ENCODE peak calls at places on chromosomes 3 and 15, in four cellular contexts. One of them, this sample, is unnamed.
A peak's percentile ranks its signal among the peaks of the same experiment; 100 is the strongest.

GRCh38 chr3:80141557-80141956 is 373.8 kb upstream of the ROBO1 start:
- DNase-seq in K562: no peak
- DNase-seq in GM12878: no peak
- DNase-seq in HepG2: no peak
- DNase-seq in this sample: no peak

GRCh38 chr15:96344120-96344705 is 13.7 kb downstream of the NR2F2 start:
- DNase-seq in K562: no peak
- DNase-seq in GM12878: no peak
- DNase-seq in HepG2: no peak
- DNase-seq in this sample: no peak

GRCh38 chr3:55894605-55895004 is 407.5 kb upstream of the WNT5A start:
- DNase-seq in K562: no peak
- DNase-seq in GM12878: no peak
- DNase-seq in HepG2: no peak
- DNase-seq in this sample: no peak

GRCh38 chr3:75396316-75396802 is 267.8 kb upstream of the FRG2C start:
- DNase-seq in K562: no peak
- DNase-seq in GM12878: no peak
- DNase-seq in HepG2: no peak
- DNase-seq in this sample: peak; percentile 49

GRCh38 chr15:39213385-39213840 is 367.5 kb upstream of the THBS1 start:
- DNase-seq in K562: peak; percentile 52
- DNase-seq in GM12878: no peak
- DNase-seq in HepG2: peak; percentile 94
- DNase-seq in this sample: no peak

GRCh38 chr3:96347289-96347688 is 467.1 kb upstream of the EPHA6 start:
- DNase-seq in K562: no peak
- DNase-seq in GM12878: no peak
- DNase-seq in HepG2: no peak
- DNase-seq in this sample: no peak

GRCh38 chr3:48118928-48119327 is 69.3 kb downstream of the CDC25A start:
- DNase-seq in K562: no peak
- DNase-seq in GM12878: no peak
- DNase-seq in HepG2: no peak
- DNase-seq in this sample: no peak

GRCh38 chr15:80567721-80568157 is 127.4 kb upstream of the ABHD17C start:
- DNase-seq in K562: peak; percentile 56
- DNase-seq in GM12878: no peak
- DNase-seq in HepG2: peak; percentile 72
- DNase-seq in this sample: peak; percentile 80

GRCh38 chr3:11613851-11614491 is 29.7 kb downstream of the VGLL4 start:
- DNase-seq in K562: no peak
- DNase-seq in GM12878: no peak
- DNase-seq in HepG2: no peak
- DNase-seq in this sample: no peak

DNA sequence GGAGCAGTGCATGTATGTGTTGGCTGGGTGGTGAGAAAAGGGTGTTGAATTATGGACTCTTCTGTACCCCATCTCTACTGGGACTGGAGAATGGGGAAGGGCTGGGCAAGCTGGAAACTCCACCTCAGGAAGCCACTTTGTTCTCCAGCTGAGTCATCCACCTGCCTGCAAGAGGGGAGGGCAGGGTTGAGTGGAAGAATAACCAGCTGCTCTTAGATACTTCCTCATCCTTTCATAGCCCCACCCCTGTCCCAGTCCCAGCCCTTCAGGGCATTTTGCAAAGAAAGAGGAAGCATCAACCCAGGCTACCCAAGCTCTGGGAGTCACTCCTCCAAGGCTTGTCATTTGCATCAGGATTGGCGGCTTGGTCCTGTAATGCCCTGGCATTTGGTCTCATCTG is 33.1 kb downstream of the RAB11A start:
- DNase-seq in K562: peak; percentile 77
- DNase-seq in GM12878: peak; percentile 57
- DNase-seq in HepG2: peak; percentile 23
- DNase-seq in this sample: no peak
- TF ChIP-seq NFIC in K562: no peak
- TF ChIP-seq NFIC in GM12878: no peak
- TF ChIP-seq NFIC in HepG2: no peak
- TF ChIP-seq NFIC in this sample: no peak

GRCh38 chr15:60172147-60172546 is 168.0 kb downstream of the FOXB1 start:
- DNase-seq in K562: no peak
- DNase-seq in GM12878: no peak
- DNase-seq in HepG2: no peak
- DNase-seq in this sample: no peak
- TF ChIP-seq NFIC in K562: no peak
- TF ChIP-seq NFIC in GM12878: no peak
- TF ChIP-seq NFIC in HepG2: no peak
- TF ChIP-seq NFIC in this sample: no peak

GRCh38 chr3:128454310-128454618 is 12.4 kb downstream of the DNAJB8 start:
- DNase-seq in K562: no peak
- DNase-seq in GM12878: no peak
- DNase-seq in HepG2: no peak
- DNase-seq in this sample: no peak

GRCh38 chr3:128456776-128457715 is 9.6 kb downstream of the DNAJB8 start:
- DNase-seq in K562: peak; percentile 50
- DNase-seq in GM12878: no peak
- DNase-seq in HepG2: no peak
- DNase-seq in this sample: peak; percentile 96

GRCh38 chr3:128457918-128458317 is 8.8 kb downstream of the DNAJB8 start:
- DNase-seq in K562: no peak
- DNase-seq in GM12878: no peak
- DNase-seq in HepG2: no peak
- DNase-seq in this sample: no peak

GRCh38 chr3:128455116-128455515 is 11.6 kb downstream of the DNAJB8 start:
- DNase-seq in K562: no peak
- DNase-seq in GM12878: no peak
- DNase-seq in HepG2: no peak
- DNase-seq in this sample: no peak

DNA sequence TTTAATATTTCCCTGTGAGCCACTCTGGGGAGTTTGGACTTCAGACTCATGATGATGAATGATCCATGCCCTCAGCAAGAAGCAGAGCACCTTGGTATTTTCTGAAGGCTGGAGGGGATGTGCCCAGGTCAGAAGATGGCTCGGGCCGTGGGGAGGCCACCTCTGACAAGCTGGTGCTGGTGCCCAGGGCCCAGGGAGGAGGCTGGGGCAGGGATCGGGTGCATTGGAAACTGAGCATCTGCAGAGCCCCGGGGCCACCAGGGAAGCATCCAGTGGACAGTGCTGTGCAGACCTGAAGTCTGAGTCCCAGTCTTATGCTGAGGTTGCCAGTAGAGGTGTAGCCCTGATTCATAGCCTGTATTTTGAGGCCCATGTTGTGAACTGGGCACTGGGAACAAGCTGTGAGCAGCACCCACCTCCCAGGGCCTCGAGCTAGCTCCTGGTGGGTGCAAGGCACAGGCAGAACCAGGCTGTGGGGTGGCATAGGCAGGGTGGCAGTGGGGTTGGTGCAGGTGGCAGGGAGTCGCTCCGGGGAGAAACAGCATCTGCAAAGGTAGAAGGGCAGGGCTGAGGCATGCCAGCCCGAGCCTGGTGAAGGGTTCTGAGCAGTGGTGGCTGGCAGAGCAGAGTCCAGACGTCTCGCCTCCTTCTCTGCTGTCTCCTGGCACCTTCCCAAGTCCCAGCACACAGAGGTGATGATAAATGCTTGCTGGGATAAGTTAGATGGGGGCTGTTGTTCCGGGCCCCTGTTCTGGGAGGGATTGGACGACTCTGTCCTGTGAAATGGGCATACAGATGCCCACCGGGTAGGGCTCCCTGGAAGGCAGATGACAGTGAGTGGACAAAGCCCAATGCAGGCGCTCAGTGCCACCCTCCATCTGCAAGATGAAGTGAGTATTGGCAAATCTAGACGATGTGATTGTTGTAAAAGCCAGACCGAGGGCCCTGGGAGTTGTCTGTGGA is 10.6 kb downstream of the DNAJB8 start:
- DNase-seq in K562: no peak
- DNase-seq in GM12878: no peak
- DNase-seq in HepG2: no peak
- DNase-seq in this sample: peak; percentile 66
- TF ChIP-seq NFIC in K562: peak; percentile 37
- TF ChIP-seq NFIC in GM12878: no peak
- TF ChIP-seq NFIC in HepG2: no peak
- TF ChIP-seq NFIC in this sample: no peak

DNA sequence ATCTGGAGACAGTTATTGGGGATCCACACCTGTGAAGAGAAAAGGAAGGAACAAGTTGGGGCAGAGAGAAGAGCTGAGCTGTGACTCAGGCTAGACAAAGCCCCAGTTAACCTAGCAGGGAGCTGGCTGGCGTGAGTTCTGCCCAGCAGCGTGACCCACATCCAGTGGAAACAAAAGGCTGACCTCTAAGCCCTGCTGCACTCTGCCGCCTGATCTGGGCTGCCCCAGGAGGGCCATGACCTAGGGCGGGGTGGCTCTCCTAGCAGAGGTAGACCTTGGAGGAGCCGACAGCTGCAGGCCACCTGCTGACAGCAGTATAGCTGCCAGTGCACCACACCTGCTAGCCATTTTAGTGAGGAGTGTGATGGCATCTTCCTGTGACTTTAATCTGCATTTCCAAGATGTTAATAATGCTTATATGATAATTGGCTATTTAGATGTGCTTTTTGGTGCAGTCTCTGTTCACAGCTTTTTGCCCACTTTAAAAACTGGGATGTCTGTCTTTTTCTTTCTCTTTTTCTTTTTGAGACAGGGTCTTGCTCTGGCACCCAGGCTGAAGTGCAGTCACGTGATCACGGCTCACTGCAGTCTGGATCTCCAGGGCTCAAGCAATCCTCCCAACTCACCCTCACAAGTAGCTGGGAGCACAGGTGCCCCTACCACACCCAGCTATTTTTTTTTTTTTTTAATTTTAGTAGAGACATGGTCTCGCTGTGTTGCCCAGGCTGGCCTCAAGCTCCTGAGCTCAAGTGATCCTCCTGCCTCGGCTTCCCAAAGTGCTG is 78.1 kb downstream of the LSM3 start:
- DNase-seq in K562: peak; percentile 62
- DNase-seq in GM12878: no peak
- DNase-seq in HepG2: no peak
- DNase-seq in this sample: no peak
- TF ChIP-seq NFIC in K562: no peak
- TF ChIP-seq NFIC in GM12878: no peak
- TF ChIP-seq NFIC in HepG2: no peak
- TF ChIP-seq NFIC in this sample: no peak

GRCh38 chr3:186902713-186903112 is 27.6 kb upstream of the ST6GAL1 start:
- DNase-seq in K562: no peak
- DNase-seq in GM12878: no peak
- DNase-seq in HepG2: no peak
- DNase-seq in this sample: no peak

GRCh38 chr3:186902154-186902553 is 28.2 kb upstream of the ST6GAL1 start:
- DNase-seq in K562: no peak
- DNase-seq in GM12878: no peak
- DNase-seq in HepG2: no peak
- DNase-seq in this sample: no peak

GRCh38 chr3:186896875-186897274 is 33.5 kb upstream of the ST6GAL1 start:
- DNase-seq in K562: no peak
- DNase-seq in GM12878: no peak
- DNase-seq in HepG2: no peak
- DNase-seq in this sample: no peak

GRCh38 chr3:186895406-186895805 is 34.9 kb upstream of the ST6GAL1 start:
- DNase-seq in K562: no peak
- DNase-seq in GM12878: no peak
- DNase-seq in HepG2: no peak
- DNase-seq in this sample: no peak

GRCh38 chr3:186901135-186901734 is 29.1 kb upstream of the ST6GAL1 start:
- DNase-seq in K562: no peak
- DNase-seq in GM12878: no peak
- DNase-seq in HepG2: no peak
- DNase-seq in this sample: no peak
- TF ChIP-seq NFIC in K562: no peak
- TF ChIP-seq NFIC in GM12878: no peak
- TF ChIP-seq NFIC in HepG2: no peak
- TF ChIP-seq NFIC in this sample: no peak

DNA sequence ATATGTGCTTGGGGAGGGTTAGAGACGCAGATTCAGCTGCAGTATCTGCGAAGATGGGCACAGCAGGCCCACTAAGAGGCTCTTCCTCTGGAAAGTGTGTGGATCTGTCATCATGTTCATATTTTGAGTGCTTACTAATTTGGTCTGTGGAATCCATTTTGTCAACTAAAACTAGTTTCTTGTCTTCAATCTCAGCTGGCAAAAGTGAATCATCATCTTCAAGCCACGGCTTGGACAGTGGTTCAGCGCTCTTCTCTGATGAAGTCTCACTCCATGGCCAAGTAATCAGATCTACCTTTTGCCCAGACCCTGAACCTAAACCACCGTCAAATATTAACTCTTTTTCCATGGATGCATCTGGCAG is 76.2 kb downstream of the IMPG2 start:
- DNase-seq in K562: no peak
- DNase-seq in GM12878: no peak
- DNase-seq in HepG2: no peak
- DNase-seq in this sample: no peak
- TF ChIP-seq NFIC in K562: no peak
- TF ChIP-seq NFIC in GM12878: no peak
- TF ChIP-seq NFIC in HepG2: no peak
- TF ChIP-seq NFIC in this sample: no peak

DNA sequence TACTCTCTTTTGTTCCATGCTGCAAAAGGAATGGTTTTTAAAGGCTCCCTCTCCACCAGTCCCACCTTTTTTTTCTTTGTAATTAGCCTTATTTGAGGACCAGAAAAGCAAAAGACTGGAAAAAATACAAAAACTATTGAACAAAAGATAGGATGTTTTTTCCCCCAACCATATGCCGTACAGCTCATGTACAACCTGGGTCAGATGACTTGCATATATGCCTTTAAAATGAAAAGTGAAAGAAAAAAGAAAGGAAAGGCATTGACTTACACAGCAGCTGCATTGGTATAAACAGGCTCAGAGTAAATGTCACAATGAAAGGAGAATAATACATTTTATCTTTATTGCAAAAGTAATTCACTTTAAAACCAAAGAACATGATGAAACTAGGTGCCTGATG is 69.5 kb upstream of the CMC1 start:
- DNase-seq in K562: no peak
- DNase-seq in GM12878: no peak
- DNase-seq in HepG2: no peak
- DNase-seq in this sample: no peak
- TF ChIP-seq NFIC in K562: no peak
- TF ChIP-seq NFIC in GM12878: no peak
- TF ChIP-seq NFIC in HepG2: no peak
- TF ChIP-seq NFIC in this sample: no peak

This sample was measured in SK-N-SH.